ENCODE peak calls at places on chromosomes 16 and 17, in six cellular contexts. K, O, G, N, A and B are unnamed samples.

GRCh38 chr17:73214851-73215250 is 22.0 kb downstream of the COG1 start:
- DNase-seq in K (no peak), O (no peak), G (no peak), A (no peak), N (no peak), B (no peak)

GRCh38 chr17:27294689-27295630 is 1.0 kb downstream of the WSB1 start:
- DNase-seq in A (peak), N (peak), O (peak), K (peak), G (peak), B (no peak)

GRCh38 chr17:71187145-71187878 is 933.5 kb upstream of the SOX9 start:
- DNase-seq in A (no peak), K (no peak), G (no peak), N (no peak), O (no peak), B (no peak)

GRCh38 chr17:74852237-74853047 is 7.2 kb downstream of the GRIN2C start:
- DNase-seq in G (no peak), A (no peak), K (peak), O (peak), N (no peak), B (no peak)

GRCh38 chr16:78684040-78684611 is 584.7 kb downstream of the WWOX start:
- DNase-seq in N (peak), K (no peak), G (no peak), A (peak), O (no peak), B (no peak)

GRCh38 chr17:43368740-43369506 is 29.9 kb upstream of the ARL4D start:
- DNase-seq in O (peak), G (peak), K (peak), N (peak), A (peak), B (no peak)

GRCh38 chr16:11738742-11739544 is 3.7 kb downstream of the TXNDC11 start:
- DNase-seq in N (no peak), K (no peak), A (no peak), O (no peak), G (no peak), B (no peak)

GRCh38 chr17:73901661-73902415 is 257.6 kb upstream of the SDK2 start:
- DNase-seq in G (no peak), A (peak), K (peak), O (peak), N (no peak), B (no peak)

GRCh38 chr16:87951550-87952538 is 610 bp downstream of the BANP start:
- DNase-seq in O (peak), N (no peak), K (peak), A (no peak), G (no peak), B (no peak)

GRCh38 chr16:9123871-9124270 is 32.4 kb downstream of the HAPSTR1 start:
- DNase-seq in O (peak), G (no peak), N (no peak), K (peak), A (no peak), B (no peak)

GRCh38 chr17:43132117-43132516 is 7.0 kb upstream of the BRCA1 start:
- DNase-seq in K (no peak), N (no peak), G (no peak), A (no peak), O (no peak), B (no peak)

GRCh38 chr16:10314317-10314716 is 71.5 kb upstream of the ATF7IP2 start:
- DNase-seq in A (no peak), K (no peak), G (no peak), O (no peak), N (no peak), B (no peak)

GRCh38 chr17:18877104-18877503 is 19.2 kb downstream of the PRPSAP2 start:
- DNase-seq in G (no peak), A (peak), N (no peak), O (no peak), K (no peak), B (no peak)

GRCh38 chr17:83200231-83200699 is 120.9 kb downstream of the METRNL start:
- DNase-seq in G (no peak), K (peak), A (no peak), O (peak), N (peak), B (no peak)

GRCh38 chr16:2288701-2289100 is 20.8 kb upstream of the RNPS1 start:
- DNase-seq in K (no peak), O (no peak), N (no peak), G (no peak), A (no peak), B (no peak)

GRCh38 chr17:77476920-77477805 is 336.4 kb downstream of the SEC14L1 start:
- DNase-seq in O (no peak), G (no peak), N (peak), A (peak), K (peak), B (no peak)

GRCh38 chr16:14678748-14679497 is 15.2 kb downstream of the PLA2G10 start:
- DNase-seq in K (no peak), O (no peak), G (no peak), A (no peak), N (no peak), B (no peak)